ENCODE peak calls at places on chromosomes 11 and 22, in four cellular contexts. One of them, this sample, is unnamed.
A peak's percentile ranks its signal among the peaks of the same experiment; 100 is the strongest.

GRCh38 chr22:19880786-19881569 is 26.3 kb upstream of the GNB1L start:
- DNase-seq in stimulated activated CD4-positive, alpha-beta T cell treated with anti-CD3 and anti-CD28 coated beads, Interleukin-1b, Interleukin-23, amount 100 ng/mL, for 24 hours: no peak
- DNase-seq in endothelial cell: peak; percentile 77
- DNase-seq in neural progenitor cell: peak; percentile 96
- DNase-seq in this sample: no peak

GRCh38 chr11:85665756-85666155 is 827 bp upstream of the CREBZF start:
- DNase-seq in stimulated activated CD4-positive, alpha-beta T cell treated with anti-CD3 and anti-CD28 coated beads, Interleukin-1b, Interleukin-23, amount 100 ng/mL, for 24 hours: no peak
- DNase-seq in endothelial cell: no peak
- DNase-seq in neural progenitor cell: no peak
- DNase-seq in this sample: no peak

GRCh38 chr11:92415246-92415645 is 190.6 kb downstream of the FAT3 start:
- DNase-seq in stimulated activated CD4-positive, alpha-beta T cell treated with anti-CD3 and anti-CD28 coated beads, Interleukin-1b, Interleukin-23, amount 100 ng/mL, for 24 hours: no peak
- DNase-seq in endothelial cell: no peak
- DNase-seq in neural progenitor cell: no peak
- DNase-seq in this sample: no peak

GRCh38 chr22:20424937-20425587 is 12.6 kb downstream of the SCARF2 start:
- DNase-seq in stimulated activated CD4-positive, alpha-beta T cell treated with anti-CD3 and anti-CD28 coated beads, Interleukin-1b, Interleukin-23, amount 100 ng/mL, for 24 hours: no peak
- DNase-seq in endothelial cell: no peak
- DNase-seq in neural progenitor cell: peak; percentile 4
- DNase-seq in this sample: no peak

GRCh38 chr22:50505776-50506610 is 1.5 kb downstream of the LMF2 start:
- DNase-seq in stimulated activated CD4-positive, alpha-beta T cell treated with anti-CD3 and anti-CD28 coated beads, Interleukin-1b, Interleukin-23, amount 100 ng/mL, for 24 hours: no peak
- DNase-seq in endothelial cell: no peak
- DNase-seq in neural progenitor cell: no peak
- DNase-seq in this sample: no peak

GRCh38 chr11:102753267-102753666 is 27.2 kb downstream of the MMP10 start:
- DNase-seq in stimulated activated CD4-positive, alpha-beta T cell treated with anti-CD3 and anti-CD28 coated beads, Interleukin-1b, Interleukin-23, amount 100 ng/mL, for 24 hours: no peak
- DNase-seq in endothelial cell: no peak
- DNase-seq in neural progenitor cell: no peak
- DNase-seq in this sample: no peak

GRCh38 chr11:118236170-118236569 is 11.4 kb upstream of the JAML start:
- DNase-seq in stimulated activated CD4-positive, alpha-beta T cell treated with anti-CD3 and anti-CD28 coated beads, Interleukin-1b, Interleukin-23, amount 100 ng/mL, for 24 hours: no peak
- DNase-seq in endothelial cell: no peak
- DNase-seq in neural progenitor cell: no peak
- DNase-seq in this sample: no peak

GRCh38 chr11:17646451-17647145 is 72.8 kb upstream of the MYOD1 start:
- DNase-seq in stimulated activated CD4-positive, alpha-beta T cell treated with anti-CD3 and anti-CD28 coated beads, Interleukin-1b, Interleukin-23, amount 100 ng/mL, for 24 hours: no peak
- DNase-seq in endothelial cell: no peak
- DNase-seq in neural progenitor cell: no peak
- DNase-seq in this sample: no peak

GRCh38 chr11:60942970-60943565 is 8.9 kb downstream of the SLC15A3 start:
- DNase-seq in stimulated activated CD4-positive, alpha-beta T cell treated with anti-CD3 and anti-CD28 coated beads, Interleukin-1b, Interleukin-23, amount 100 ng/mL, for 24 hours: no peak
- DNase-seq in endothelial cell: no peak
- DNase-seq in neural progenitor cell: no peak
- DNase-seq in this sample: no peak

GRCh38 chr22:20578192-20578591 is 70.8 kb downstream of the MED15 start:
- DNase-seq in stimulated activated CD4-positive, alpha-beta T cell treated with anti-CD3 and anti-CD28 coated beads, Interleukin-1b, Interleukin-23, amount 100 ng/mL, for 24 hours: no peak
- DNase-seq in endothelial cell: no peak
- DNase-seq in neural progenitor cell: no peak
- DNase-seq in this sample: no peak

This sample was measured in vagina.